ENCODE peak calls at places on chromosomes 3 and 15, in five cellular contexts. One of them, this sample, is unnamed.

GRCh38 chr15:81288040-81288439 is 35.9 kb downstream of the STARD5 start:
- ATAC-seq in HepG2: no peak
- ATAC-seq in Panc1: no peak
- ATAC-seq in HCT116: no peak
- ATAC-seq in left lung: no peak
- ATAC-seq in this sample: no peak

GRCh38 chr15:101391981-101392566 is 97.0 kb upstream of the SNRPA1 start:
- ATAC-seq in HepG2: no peak
- ATAC-seq in Panc1: no peak
- ATAC-seq in HCT116: no peak
- ATAC-seq in left lung: no peak
- ATAC-seq in this sample: no peak

GRCh38 chr3:58198362-58198761 is 12.4 kb downstream of the DNASE1L3 start:
- ATAC-seq in HepG2: no peak
- ATAC-seq in Panc1: no peak
- ATAC-seq in HCT116: no peak
- ATAC-seq in left lung: no peak
- ATAC-seq in this sample: no peak

GRCh38 chr3:196782496-196782895 is 42.8 kb downstream of the PAK2 start:
- ATAC-seq in HepG2: no peak
- ATAC-seq in Panc1: no peak
- ATAC-seq in HCT116: no peak
- ATAC-seq in left lung: no peak
- ATAC-seq in this sample: no peak

GRCh38 chr3:190205739-190206138 is 85.0 kb upstream of the P3H2 start:
- ATAC-seq in HepG2: no peak
- ATAC-seq in Panc1: no peak
- ATAC-seq in HCT116: no peak
- ATAC-seq in left lung: no peak
- ATAC-seq in this sample: no peak

GRCh38 chr3:145807990-145808389 is 353.0 kb downstream of the PLOD2 start:
- ATAC-seq in HepG2: no peak
- ATAC-seq in Panc1: no peak
- ATAC-seq in HCT116: peak; percentile 44
- ATAC-seq in left lung: no peak
- ATAC-seq in this sample: no peak

GRCh38 chr3:188558343-188559068 is 404.5 kb downstream of the LPP start:
- ATAC-seq in HepG2: no peak
- ATAC-seq in Panc1: no peak
- ATAC-seq in HCT116: no peak
- ATAC-seq in left lung: peak; percentile 41
- ATAC-seq in this sample: no peak

GRCh38 chr3:179768080-179768479 is 115.2 kb downstream of the USP13 start:
- ATAC-seq in HepG2: peak; percentile 62
- ATAC-seq in Panc1: peak; percentile 71
- ATAC-seq in HCT116: peak; percentile 80
- ATAC-seq in left lung: peak; percentile 27
- ATAC-seq in this sample: no peak

GRCh38 chr3:178097576-178097975 is 438.7 kb upstream of the KCNMB2 start:
- ATAC-seq in HepG2: no peak
- ATAC-seq in Panc1: no peak
- ATAC-seq in HCT116: no peak
- ATAC-seq in left lung: peak; percentile 66
- ATAC-seq in this sample: peak; percentile 94

GRCh38 chr3:81483046-81483445 is 278.4 kb downstream of the GBE1 start:
- ATAC-seq in HepG2: no peak
- ATAC-seq in Panc1: no peak
- ATAC-seq in HCT116: no peak
- ATAC-seq in left lung: no peak
- ATAC-seq in this sample: no peak

GRCh38 chr3:61967937-61968336 is 405.4 kb downstream of the FEZF2 start:
- ATAC-seq in HepG2: no peak
- ATAC-seq in Panc1: no peak
- ATAC-seq in HCT116: no peak
- ATAC-seq in left lung: no peak
- ATAC-seq in this sample: no peak

GRCh38 chr15:73753250-73754130 is at the start of gene INSYN1:
- ATAC-seq in HepG2: peak; percentile 12
- ATAC-seq in Panc1: peak; percentile 68
- ATAC-seq in HCT116: peak; percentile 72
- ATAC-seq in left lung: peak; percentile 58
- ATAC-seq in this sample: peak; percentile 82

GRCh38 chr3:133211449-133211848 is 173.3 kb downstream of the TMEM108 start:
- ATAC-seq in HepG2: no peak
- ATAC-seq in Panc1: no peak
- ATAC-seq in HCT116: no peak
- ATAC-seq in left lung: peak; percentile 93
- ATAC-seq in this sample: no peak

GRCh38 chr15:85313339-85313738 is 67.1 kb upstream of the AKAP13 start:
- ATAC-seq in HepG2: no peak
- ATAC-seq in Panc1: no peak
- ATAC-seq in HCT116: no peak
- ATAC-seq in left lung: no peak
- ATAC-seq in this sample: no peak

GRCh38 chr3:36494461-36495109 is 114.3 kb downstream of the STAC start:
- ATAC-seq in HepG2: no peak
- ATAC-seq in Panc1: no peak
- ATAC-seq in HCT116: no peak
- ATAC-seq in left lung: peak; percentile 81
- ATAC-seq in this sample: peak; percentile 91

GRCh38 chr3:133452603-133453313 is 52.9 kb downstream of the BFSP2 start:
- ATAC-seq in HepG2: peak; percentile 94
- ATAC-seq in Panc1: peak; percentile 87
- ATAC-seq in HCT116: no peak
- ATAC-seq in left lung: no peak
- ATAC-seq in this sample: no peak

GRCh38 chr3:158808697-158809096 is 6.8 kb downstream of the MFSD1 start:
- ATAC-seq in HepG2: no peak
- ATAC-seq in Panc1: no peak
- ATAC-seq in HCT116: peak; percentile 44
- ATAC-seq in left lung: peak; percentile 13
- ATAC-seq in this sample: no peak

GRCh38 chr3:46873521-46873920 is 4.0 kb upstream of the PTH1R start:
- ATAC-seq in HepG2: no peak
- ATAC-seq in Panc1: no peak
- ATAC-seq in HCT116: no peak
- ATAC-seq in left lung: no peak
- ATAC-seq in this sample: no peak

GRCh38 chr15:101526442-101526841 is 36.9 kb upstream of the PCSK6 start:
- ATAC-seq in HepG2: no peak
- ATAC-seq in Panc1: no peak
- ATAC-seq in HCT116: no peak
- ATAC-seq in left lung: no peak
- ATAC-seq in this sample: no peak

GRCh38 chr3:73796382-73796781 is 171.6 kb upstream of the PDZRN3 start:
- ATAC-seq in HepG2: no peak
- ATAC-seq in Panc1: no peak
- ATAC-seq in HCT116: no peak
- ATAC-seq in left lung: no peak
- ATAC-seq in this sample: no peak

GRCh38 chr3:94069242-94069813 is 6.5 kb downstream of the NSUN3 start:
- ATAC-seq in HepG2: no peak
- ATAC-seq in Panc1: no peak
- ATAC-seq in HCT116: no peak
- ATAC-seq in left lung: peak; percentile 40
- ATAC-seq in this sample: no peak

GRCh38 chr3:111848778-111849177 is 10.3 kb upstream of the PHLDB2 start:
- ATAC-seq in HepG2: no peak
- ATAC-seq in Panc1: no peak
- ATAC-seq in HCT116: no peak
- ATAC-seq in left lung: no peak
- ATAC-seq in this sample: no peak

GRCh38 chr15:48411971-48412591 is 80.9 kb downstream of the DUT start:
- ATAC-seq in HepG2: no peak
- ATAC-seq in Panc1: no peak
- ATAC-seq in HCT116: no peak
- ATAC-seq in left lung: no peak
- ATAC-seq in this sample: no peak

GRCh38 chr15:85379403-85380131 is 836 bp upstream of the AKAP13 start:
- ATAC-seq in HepG2: no peak
- ATAC-seq in Panc1: no peak
- ATAC-seq in HCT116: no peak
- ATAC-seq in left lung: peak; percentile 6
- ATAC-seq in this sample: no peak

GRCh38 chr3:73827658-73828313 is 203.0 kb upstream of the PDZRN3 start:
- ATAC-seq in HepG2: no peak
- ATAC-seq in Panc1: no peak
- ATAC-seq in HCT116: no peak
- ATAC-seq in left lung: no peak
- ATAC-seq in this sample: peak; percentile 34

GRCh38 chr3:32557640-32558352 is 12.9 kb downstream of the DYNC1LI1 start:
- ATAC-seq in HepG2: peak; percentile 63
- ATAC-seq in Panc1: no peak
- ATAC-seq in HCT116: no peak
- ATAC-seq in left lung: peak; percentile 75
- ATAC-seq in this sample: no peak

GRCh38 chr3:73529280-73530029 is 95.3 kb downstream of the PDZRN3 start:
- ATAC-seq in HepG2: no peak
- ATAC-seq in Panc1: no peak
- ATAC-seq in HCT116: no peak
- ATAC-seq in left lung: no peak
- ATAC-seq in this sample: no peak

GRCh38 chr3:30835667-30836066 is 58.8 kb downstream of the GADL1 start:
- ATAC-seq in HepG2: no peak
- ATAC-seq in Panc1: no peak
- ATAC-seq in HCT116: no peak
- ATAC-seq in left lung: no peak
- ATAC-seq in this sample: no peak

GRCh38 chr3:79369306-79369705 is 398.5 kb downstream of the ROBO1 start:
- ATAC-seq in HepG2: peak; percentile 32
- ATAC-seq in Panc1: no peak
- ATAC-seq in HCT116: no peak
- ATAC-seq in left lung: no peak
- ATAC-seq in this sample: no peak

GRCh38 chr3:160576621-160577020 is 11.2 kb upstream of the KPNA4 start:
- ATAC-seq in HepG2: no peak
- ATAC-seq in Panc1: no peak
- ATAC-seq in HCT116: no peak
- ATAC-seq in left lung: no peak
- ATAC-seq in this sample: no peak

GRCh38 chr3:123397050-123397590 is 51.8 kb downstream of the ADCY5 start:
- ATAC-seq in HepG2: no peak
- ATAC-seq in Panc1: peak; percentile 39
- ATAC-seq in HCT116: peak; percentile 22
- ATAC-seq in left lung: no peak
- ATAC-seq in this sample: peak; percentile 32

GRCh38 chr3:87298111-87298718 is 21.8 kb upstream of the POU1F1 start:
- ATAC-seq in HepG2: peak; percentile 74
- ATAC-seq in Panc1: no peak
- ATAC-seq in HCT116: peak; percentile 84
- ATAC-seq in left lung: peak; percentile 83
- ATAC-seq in this sample: no peak

GRCh38 chr15:69921626-69922624 is 175.8 kb downstream of the TLE3 start:
- ATAC-seq in HepG2: no peak
- ATAC-seq in Panc1: no peak
- ATAC-seq in HCT116: no peak
- ATAC-seq in left lung: no peak
- ATAC-seq in this sample: no peak

GRCh38 chr15:66638377-66638776 is 63.7 kb upstream of the SMAD6 start:
- ATAC-seq in HepG2: no peak
- ATAC-seq in Panc1: no peak
- ATAC-seq in HCT116: no peak
- ATAC-seq in left lung: no peak
- ATAC-seq in this sample: no peak

GRCh38 chr3:128452678-128453275 is 13.9 kb downstream of the DNAJB8 start:
- ATAC-seq in HepG2: no peak
- ATAC-seq in Panc1: no peak
- ATAC-seq in HCT116: no peak
- ATAC-seq in left lung: no peak
- ATAC-seq in this sample: no peak
- TF ChIP-seq CTCF in HepG2: no peak
- TF ChIP-seq CTCF in Panc1: no peak
- TF ChIP-seq CTCF in HCT116: no peak
- TF ChIP-seq CTCF in left lung: no peak
- TF ChIP-seq CTCF in this sample: no peak

GRCh38 chr15:75073197-75073596 is 49.8 kb downstream of the PPCDC start:
- ATAC-seq in HepG2: no peak
- ATAC-seq in Panc1: no peak
- ATAC-seq in HCT116: no peak
- ATAC-seq in left lung: peak; percentile 51
- ATAC-seq in this sample: peak; percentile 36
- TF ChIP-seq CTCF in HepG2: no peak
- TF ChIP-seq CTCF in Panc1: no peak
- TF ChIP-seq CTCF in HCT116: no peak
- TF ChIP-seq CTCF in left lung: no peak
- TF ChIP-seq CTCF in this sample: no peak

DNA sequence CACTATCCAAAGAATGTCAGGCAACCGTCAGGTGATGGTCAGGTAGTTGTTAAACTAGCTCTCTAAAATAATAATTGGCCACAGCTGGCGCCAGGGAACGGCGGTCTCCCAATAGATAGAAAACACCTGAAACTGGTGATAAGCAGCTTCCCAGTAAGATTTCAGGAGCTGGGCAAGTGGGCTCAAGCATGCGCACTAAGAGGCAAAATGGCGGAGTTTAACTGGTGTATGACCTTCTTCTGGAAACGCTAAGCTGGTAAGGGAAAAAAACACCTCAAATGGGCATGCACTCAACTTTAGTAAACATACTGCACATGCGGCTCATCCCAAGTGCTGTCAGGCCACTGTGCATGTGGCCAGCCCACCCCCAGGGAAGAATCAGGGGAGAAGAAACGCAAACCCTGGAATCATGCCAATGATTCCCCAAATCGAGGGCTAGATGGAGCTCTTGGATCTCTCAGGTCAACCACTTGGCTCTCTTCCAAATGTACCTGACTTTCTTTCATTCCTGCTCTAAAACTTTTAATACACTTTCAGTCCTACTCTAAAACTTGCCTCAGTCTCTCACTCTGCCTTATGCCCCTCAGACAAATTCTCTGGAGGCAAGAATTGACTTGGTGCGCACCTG is 195.0 kb downstream of the ZNF621 start:
- ATAC-seq in HepG2: peak; percentile 54
- ATAC-seq in Panc1: no peak
- ATAC-seq in HCT116: no peak
- ATAC-seq in left lung: peak; percentile 52
- ATAC-seq in this sample: no peak
- TF ChIP-seq CTCF in HepG2: peak; percentile 79
- TF ChIP-seq CTCF in Panc1: no peak
- TF ChIP-seq CTCF in HCT116: no peak
- TF ChIP-seq CTCF in left lung: no peak
- TF ChIP-seq CTCF in this sample: peak; percentile 30

GRCh38 chr3:52535411-52536111 is 844 bp upstream of the UQCC5 start:
- ATAC-seq in HepG2: no peak
- ATAC-seq in Panc1: no peak
- ATAC-seq in HCT116: no peak
- ATAC-seq in left lung: no peak
- ATAC-seq in this sample: no peak

GRCh38 chr3:52534281-52535183 is 875 bp upstream of the NT5DC2 start:
- ATAC-seq in HepG2: peak; percentile 54
- ATAC-seq in Panc1: peak; percentile 20
- ATAC-seq in HCT116: no peak
- ATAC-seq in left lung: no peak
- ATAC-seq in this sample: no peak

GRCh38 chr3:52532517-52532837 is 1.2 kb downstream of the NT5DC2 start:
- ATAC-seq in HepG2: no peak
- ATAC-seq in Panc1: no peak
- ATAC-seq in HCT116: no peak
- ATAC-seq in left lung: no peak
- ATAC-seq in this sample: no peak

GRCh38 chr3:52532838-52533622 is 627 bp downstream of the NT5DC2 start:
- ATAC-seq in HepG2: no peak
- ATAC-seq in Panc1: peak; percentile 2
- ATAC-seq in HCT116: peak; percentile 15
- ATAC-seq in left lung: no peak
- ATAC-seq in this sample: no peak

GRCh38 chr3:52533623-52534280 is at the start of gene NT5DC2:
- ATAC-seq in HepG2: peak; percentile 16
- ATAC-seq in Panc1: peak; percentile 77
- ATAC-seq in HCT116: peak; percentile 60
- ATAC-seq in left lung: peak; percentile 49
- ATAC-seq in this sample: peak; percentile 68
- TF ChIP-seq CTCF in HepG2: peak; percentile 59
- TF ChIP-seq CTCF in Panc1: no peak
- TF ChIP-seq CTCF in HCT116: no peak
- TF ChIP-seq CTCF in left lung: no peak
- TF ChIP-seq CTCF in this sample: peak; percentile 45